ENCODE peak calls at places on chromosomes 2 and 18, in four cellular contexts. K, L, P and U are unnamed samples.

GRCh38 chr2:136486115-136486514 is 279.2 kb upstream of the THSD7B start:
- DNase-seq in K (no peak), L (no peak), P (no peak), U (no peak)

GRCh38 chr2:237591021-237591370 is 462 bp upstream of the RAB17 start:
- DNase-seq in K (no peak), L (no peak), P (peak), U (no peak)

GRCh38 chr2:241848761-241849615 is 9.7 kb downstream of the PDCD1 start:
- DNase-seq in K (no peak), L (no peak), P (no peak), U (no peak)

GRCh38 chr2:134078349-134078748 is 175.5 kb upstream of the MGAT5 start:
- DNase-seq in K (no peak), L (no peak), P (no peak), U (no peak)

GRCh38 chr2:5453224-5453623 is 239.0 kb upstream of the SOX11 start:
- DNase-seq in K (no peak), L (no peak), P (no peak), U (no peak)

GRCh38 chr2:36489296-36489695 is 108.7 kb downstream of the FEZ2 start:
- DNase-seq in K (peak), L (no peak), P (no peak), U (no peak)

GRCh38 chr18:56787392-56787791 is 136.2 kb downstream of the WDR7 start:
- DNase-seq in K (no peak), L (no peak), P (no peak), U (no peak)

GRCh38 chr2:45616663-45617411 is 5.8 kb upstream of the SRBD1 start:
- DNase-seq in K (peak), L (no peak), P (no peak), U (no peak)

GRCh38 chr2:162198239-162198638 is 45.0 kb downstream of the FAP start:
- DNase-seq in K (peak), L (no peak), P (no peak), U (no peak)

GRCh38 chr18:55585586-55586521 is 2.1 kb downstream of the TCF4 start:
- DNase-seq in K (peak), L (no peak), P (no peak), U (peak)

GRCh38 chr18:67672142-67672541 is 155.6 kb upstream of the DSEL start:
- DNase-seq in K (peak), L (no peak), P (no peak), U (no peak)

GRCh38 chr18:52992041-52992440 is 652.0 kb downstream of the DCC start:
- DNase-seq in K (no peak), L (no peak), P (no peak), U (no peak)

GRCh38 chr2:62669180-62669579 is 36.3 kb upstream of the EHBP1 start:
- DNase-seq in K (no peak), L (no peak), P (no peak), U (no peak)

GRCh38 chr2:189298481-189298880 is 118.9 kb upstream of the COL5A2 start:
- DNase-seq in K (peak), L (no peak), P (no peak), U (no peak)

GRCh38 chr2:26846881-26847662 is 860 bp upstream of the DPYSL5 start:
- DNase-seq in K (no peak), L (no peak), P (no peak), U (no peak)

GRCh38 chr2:240688563-240688919 is 3.1 kb upstream of the AQP12A start:
- DNase-seq in K (no peak), L (no peak), P (no peak), U (no peak)

GRCh38 chr18:54517521-54517920 is 73.5 kb upstream of the DYNAP start:
- DNase-seq in K (no peak), L (no peak), P (no peak), U (no peak)

GRCh38 chr18:23912356-23912755 is 102.2 kb upstream of the TTC39C start:
- DNase-seq in K (peak), L (no peak), P (no peak), U (no peak)

GRCh38 chr2:62178741-62179271 is 17.1 kb upstream of the B3GNT2 start:
- DNase-seq in K (peak), L (no peak), P (no peak), U (no peak)

GRCh38 chr2:102792538-102793208 is 30.8 kb downstream of the TMEM182 start:
- DNase-seq in K (no peak), L (no peak), P (no peak), U (no peak)

GRCh38 chr2:72883356-72883962 is 3.7 kb upstream of the SPR start:
- DNase-seq in K (peak), L (no peak), P (no peak), U (no peak)

GRCh38 chr18:3248670-3249359 is 1.2 kb downstream of the MYL12A start:
- DNase-seq in K (peak), L (no peak), P (no peak), U (no peak)

GRCh38 chr18:47263197-47263827 is 11.9 kb upstream of the SKOR2 start:
- DNase-seq in K (no peak), L (no peak), P (no peak), U (no peak)

GRCh38 chr2:9334722-9335121 is 88.6 kb downstream of the ITGB1BP1 start:
- DNase-seq in K (no peak), L (no peak), P (no peak), U (no peak)

GRCh38 chr2:9335322-9335754 is 88.0 kb downstream of the ITGB1BP1 start:
- DNase-seq in K (no peak), L (no peak), P (no peak), U (no peak)

GRCh38 chr2:9336534-9337354 is 86.6 kb downstream of the ITGB1BP1 start:
- DNase-seq in K (peak), L (no peak), P (no peak), U (no peak)

GRCh38 chr2:9337901-9338300 is 85.4 kb downstream of the ITGB1BP1 start:
- DNase-seq in K (no peak), L (no peak), P (no peak), U (no peak)

DNA sequence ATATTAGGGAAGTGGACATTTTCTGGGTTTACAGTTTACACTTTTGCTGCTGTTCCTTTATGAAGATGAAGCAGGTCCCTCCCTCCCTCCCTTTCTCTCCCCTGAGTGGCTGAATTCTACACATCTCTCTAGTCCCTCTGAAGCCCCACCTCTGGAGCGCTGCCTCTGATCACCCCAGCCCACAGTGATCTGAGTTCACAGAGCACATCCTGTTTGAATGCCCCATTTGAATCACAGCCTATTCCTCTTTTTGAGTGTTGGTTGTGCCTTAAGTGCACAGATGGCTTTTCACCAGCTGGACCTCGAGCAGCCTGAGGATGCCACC is 87.2 kb downstream of the ITGB1BP1 start:
- DNase-seq in K (peak), L (no peak), P (no peak), U (no peak)
- H3K27ac ChIP-seq in K (peak), L (no peak), P (no peak), U (no peak)

GRCh38 chr2:13005048-13005447 is 288.3 kb downstream of the TRIB2 start:
- DNase-seq in K (no peak), L (no peak), P (no peak), U (no peak)

GRCh38 chr2:13001408-13001807 is 284.7 kb downstream of the TRIB2 start:
- DNase-seq in K (no peak), L (no peak), P (no peak), U (no peak)

GRCh38 chr2:13002948-13003347 is 286.2 kb downstream of the TRIB2 start:
- DNase-seq in K (no peak), L (no peak), P (no peak), U (no peak)

GRCh38 chr2:13002536-13002935 is 285.8 kb downstream of the TRIB2 start:
- DNase-seq in K (no peak), L (no peak), P (no peak), U (no peak)

GRCh38 chr2:13003500-13003899 is 286.8 kb downstream of the TRIB2 start:
- DNase-seq in K (no peak), L (no peak), P (no peak), U (no peak)
- H3K27ac ChIP-seq in K (no peak), L (no peak), P (no peak), U (no peak)

DNA sequence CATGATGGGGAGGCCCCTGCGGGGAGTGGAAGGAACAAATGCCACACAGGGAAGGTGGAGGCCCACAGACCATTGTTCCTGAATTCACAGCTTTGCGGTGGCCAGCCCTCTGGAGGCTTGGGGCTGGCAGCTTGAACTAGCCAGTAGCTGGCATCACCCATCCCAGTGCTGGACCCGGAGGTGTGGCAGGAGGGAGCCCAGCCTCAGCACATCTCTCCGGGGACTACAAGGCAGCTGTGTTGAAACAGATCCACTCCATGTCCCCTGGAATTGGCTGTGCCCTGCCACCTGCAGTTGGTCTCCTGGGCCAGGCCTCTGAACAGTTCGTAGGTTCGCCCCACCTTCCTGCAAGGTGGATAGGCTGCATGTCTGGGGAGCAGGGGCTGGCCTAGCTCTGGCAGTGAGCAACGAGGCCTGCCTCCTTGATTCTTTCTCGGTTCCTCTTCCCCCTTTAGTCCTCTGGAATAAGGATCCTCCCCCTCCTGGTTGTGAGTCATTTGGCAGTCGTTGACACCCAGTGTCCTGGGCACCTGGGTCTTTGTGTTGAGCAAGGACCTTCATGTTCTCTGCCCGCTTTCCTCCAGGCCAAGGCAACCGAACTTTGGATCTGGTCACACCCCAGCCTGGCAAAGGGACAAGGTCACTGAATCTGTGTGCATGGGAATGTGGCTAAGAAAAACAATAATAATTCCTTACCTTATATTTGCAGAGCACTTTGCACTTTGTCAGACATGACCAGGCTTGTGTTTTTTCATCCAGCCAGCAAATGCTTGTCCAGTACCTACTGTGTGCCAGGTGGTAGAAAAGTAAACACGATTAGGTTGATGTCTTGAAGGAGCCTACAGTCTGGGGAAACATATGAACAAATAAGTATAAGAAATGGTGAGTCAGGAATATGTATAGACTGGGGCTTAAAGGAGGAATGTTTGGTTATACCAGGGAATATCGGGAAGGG is 55.0 kb upstream of the MCFD2 start:
- DNase-seq in K (peak), L (no peak), P (peak), U (no peak)
- H3K27ac ChIP-seq in K (peak), L (no peak), P (peak), U (peak)

DNA sequence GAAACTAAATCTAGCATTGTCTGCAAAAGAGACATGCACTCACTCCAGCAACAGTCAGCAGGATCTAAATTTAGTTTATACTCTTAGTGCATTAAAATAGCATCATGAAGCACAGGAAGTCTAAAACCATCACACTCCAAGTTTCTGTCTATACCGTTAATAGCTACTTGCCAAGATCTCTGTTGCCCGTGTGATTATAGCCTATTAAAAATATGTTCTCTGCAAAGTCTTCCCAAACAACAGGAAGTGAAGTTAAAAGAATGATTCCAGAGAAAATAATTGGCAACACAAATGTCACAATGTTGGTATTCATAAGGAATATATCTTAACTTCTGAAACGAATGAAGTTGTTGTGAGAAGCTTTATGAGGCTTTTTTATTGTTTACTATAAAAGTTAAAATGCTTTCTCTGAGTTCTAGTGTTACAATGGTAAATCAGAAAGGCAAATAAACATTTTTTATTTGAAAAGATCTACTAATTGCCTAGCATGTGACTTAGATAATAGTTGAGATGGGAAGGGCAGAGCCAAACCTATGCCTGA is 184.2 kb downstream of the ZNF385B start:
- DNase-seq in K (peak), L (no peak), P (no peak), U (no peak)
- H3K27ac ChIP-seq in K (no peak), L (no peak), P (no peak), U (no peak)

DNA sequence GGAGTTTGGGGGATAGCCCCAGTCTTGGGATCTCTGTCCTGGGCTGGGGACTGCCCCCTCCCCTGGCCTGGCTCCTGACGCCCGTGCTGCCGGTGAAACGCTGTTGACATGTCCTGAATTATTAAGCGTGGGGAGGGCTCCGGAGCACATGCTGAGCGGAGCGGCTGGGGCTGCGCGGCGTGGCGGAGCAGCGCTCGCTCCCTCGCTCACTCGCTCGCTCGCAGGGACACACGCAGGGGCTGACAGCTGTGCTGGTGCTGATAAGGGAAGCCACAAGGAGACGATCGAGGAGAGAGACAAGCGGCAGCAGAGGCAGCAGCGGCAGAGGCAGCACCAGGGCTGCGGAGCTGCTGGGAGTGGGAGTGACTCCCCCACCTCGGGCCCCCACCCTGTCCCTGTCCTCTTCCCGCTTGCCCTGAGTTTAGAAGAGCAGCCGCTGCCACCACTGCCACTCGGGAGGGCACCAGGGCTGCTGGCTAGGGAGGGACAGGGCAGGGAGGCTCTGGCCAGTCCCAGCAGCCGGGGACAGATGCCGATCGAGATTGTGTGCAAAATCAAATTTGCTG is at the start of gene ASIC4:
- DNase-seq in K (peak), L (no peak), P (no peak), U (no peak)
- H3K27ac ChIP-seq in K (no peak), L (peak), P (no peak), U (peak)

DNA sequence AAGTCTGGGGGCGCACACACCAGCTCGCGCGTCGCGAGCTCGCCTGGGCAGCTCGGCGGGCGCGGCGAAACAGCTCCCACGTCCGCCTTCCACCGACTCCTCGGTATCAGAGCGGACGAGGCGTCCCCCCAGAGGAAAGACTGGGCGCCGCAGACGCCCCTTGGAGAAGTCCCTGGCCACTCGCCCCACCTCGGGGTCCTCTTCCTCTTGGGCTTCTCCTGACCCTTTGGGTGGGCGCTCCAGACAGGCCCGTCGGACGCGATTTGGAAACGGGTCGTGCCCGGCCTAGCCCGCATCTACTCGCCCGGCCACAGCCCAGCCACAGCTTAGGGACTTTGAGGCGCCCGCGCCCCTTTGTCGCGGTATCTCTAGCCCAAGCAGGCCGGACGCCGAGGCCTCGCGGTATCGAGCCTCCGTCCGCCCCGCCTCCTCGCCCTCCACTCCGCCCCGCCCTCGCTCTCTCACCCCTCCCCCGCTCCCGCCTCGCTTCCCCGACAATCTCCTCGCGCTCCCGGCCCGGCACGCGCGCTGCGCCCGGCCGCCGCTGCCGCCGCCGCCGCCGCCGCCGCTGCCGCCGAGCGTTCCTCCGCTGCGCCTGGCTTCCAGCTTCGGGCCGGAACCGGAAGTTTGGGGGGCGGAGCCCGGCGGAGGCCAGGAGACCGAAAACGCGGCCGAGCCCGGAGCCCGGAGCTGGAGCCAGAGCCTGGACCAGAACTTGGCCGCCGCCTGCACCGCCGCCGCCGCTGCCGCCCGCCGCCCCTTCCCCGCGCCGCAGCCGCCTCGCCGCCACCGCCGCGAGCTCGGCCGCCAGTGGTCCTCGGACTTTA is 752 bp upstream of the ACVR2A start:
- DNase-seq in K (peak), L (peak), P (peak), U (peak)
- H3K27ac ChIP-seq in K (peak), L (peak), P (peak), U (peak)

GRCh38 chr2:28355521-28356094 is 37.0 kb upstream of the FOSL2 start:
- DNase-seq in K (no peak), L (no peak), P (peak), U (no peak)
- H3K27ac ChIP-seq in K (peak), L (peak), P (no peak), U (no peak)

GRCh38 chr2:126436411-126436810 is 219.5 kb upstream of the GYPC start:
- DNase-seq in K (no peak), L (no peak), P (no peak), U (no peak)
- H3K27ac ChIP-seq in K (no peak), L (no peak), P (no peak), U (no peak)